ENCODE peak calls at places on chromosomes 12 and 14, in nine cellular contexts. One of them, this sample, is unnamed.

GRCh38 chr12:110107369-110108281 is 16.5 kb upstream of the IFT81 start:
- DNase-seq in nephron progenitor cell: no peak
- DNase-seq in cardiac muscle cell: peak
- DNase-seq in CD8-positive, alpha-beta T cell: no peak
- DNase-seq in IMR-90: peak
- DNase-seq in cardiac fibroblast: peak
- DNase-seq in AG09319: peak
- DNase-seq in fibroblast of villous mesenchyme: peak
- DNase-seq in neural crest cell: no peak
- DNase-seq in this sample: peak

GRCh38 chr14:101151226-101151929 is 247.9 kb upstream of the RTL1 start:
- DNase-seq in cardiac muscle cell: no peak
- DNase-seq in nephron progenitor cell: no peak
- DNase-seq in AG09319: no peak
- DNase-seq in cardiac fibroblast: no peak
- DNase-seq in fibroblast of villous mesenchyme: no peak
- DNase-seq in IMR-90: no peak
- DNase-seq in CD8-positive, alpha-beta T cell: no peak
- DNase-seq in neural crest cell: no peak
- DNase-seq in this sample: peak

GRCh38 chr12:116455540-116456306 is 103.5 kb upstream of the MAP1LC3B2 start:
- DNase-seq in CD8-positive, alpha-beta T cell: no peak
- DNase-seq in AG09319: peak
- DNase-seq in fibroblast of villous mesenchyme: peak
- DNase-seq in cardiac muscle cell: peak
- DNase-seq in IMR-90: peak
- DNase-seq in nephron progenitor cell: peak
- DNase-seq in neural crest cell: peak
- DNase-seq in cardiac fibroblast: peak
- DNase-seq in this sample: peak

GRCh38 chr14:106021832-106022231 is 495.4 kb downstream of the TMEM121 start:
- DNase-seq in fibroblast of villous mesenchyme: no peak
- DNase-seq in neural crest cell: no peak
- DNase-seq in CD8-positive, alpha-beta T cell: no peak
- DNase-seq in cardiac fibroblast: no peak
- DNase-seq in IMR-90: no peak
- DNase-seq in cardiac muscle cell: no peak
- DNase-seq in AG09319: no peak
- DNase-seq in nephron progenitor cell: no peak
- DNase-seq in this sample: no peak

GRCh38 chr14:68585690-68586089 is 207.2 kb downstream of the ZFP36L1 start:
- DNase-seq in cardiac fibroblast: no peak
- DNase-seq in IMR-90: peak
- DNase-seq in CD8-positive, alpha-beta T cell: no peak
- DNase-seq in nephron progenitor cell: no peak
- DNase-seq in cardiac muscle cell: peak
- DNase-seq in fibroblast of villous mesenchyme: peak
- DNase-seq in neural crest cell: no peak
- DNase-seq in AG09319: peak
- DNase-seq in this sample: no peak

GRCh38 chr12:58815235-58815634 is 105.1 kb downstream of the LRIG3 start:
- DNase-seq in IMR-90: no peak
- DNase-seq in cardiac fibroblast: no peak
- DNase-seq in cardiac muscle cell: no peak
- DNase-seq in neural crest cell: no peak
- DNase-seq in CD8-positive, alpha-beta T cell: no peak
- DNase-seq in nephron progenitor cell: no peak
- DNase-seq in AG09319: no peak
- DNase-seq in fibroblast of villous mesenchyme: no peak
- DNase-seq in this sample: no peak

GRCh38 chr14:45156067-45156466 is 20.3 kb downstream of the FANCM start:
- DNase-seq in cardiac fibroblast: peak
- DNase-seq in nephron progenitor cell: no peak
- DNase-seq in cardiac muscle cell: peak
- DNase-seq in AG09319: no peak
- DNase-seq in neural crest cell: no peak
- DNase-seq in IMR-90: peak
- DNase-seq in CD8-positive, alpha-beta T cell: no peak
- DNase-seq in fibroblast of villous mesenchyme: peak
- DNase-seq in this sample: no peak

GRCh38 chr12:4449862-4450222 is 4.2 kb upstream of the FGF6 start:
- DNase-seq in cardiac muscle cell: no peak
- DNase-seq in nephron progenitor cell: no peak
- DNase-seq in AG09319: no peak
- DNase-seq in cardiac fibroblast: no peak
- DNase-seq in CD8-positive, alpha-beta T cell: no peak
- DNase-seq in neural crest cell: no peak
- DNase-seq in IMR-90: no peak
- DNase-seq in fibroblast of villous mesenchyme: no peak
- DNase-seq in this sample: peak

GRCh38 chr12:1218369-1218768 is 227.3 kb downstream of the ERC1 start:
- DNase-seq in cardiac fibroblast: no peak
- DNase-seq in neural crest cell: no peak
- DNase-seq in IMR-90: no peak
- DNase-seq in cardiac muscle cell: no peak
- DNase-seq in CD8-positive, alpha-beta T cell: no peak
- DNase-seq in AG09319: no peak
- DNase-seq in nephron progenitor cell: no peak
- DNase-seq in fibroblast of villous mesenchyme: no peak
- DNase-seq in this sample: no peak

GRCh38 chr12:37543131-37543965 is 773.2 kb upstream of the ALG10B start:
- DNase-seq in cardiac muscle cell: no peak
- DNase-seq in neural crest cell: no peak
- DNase-seq in fibroblast of villous mesenchyme: no peak
- DNase-seq in AG09319: no peak
- DNase-seq in nephron progenitor cell: no peak
- DNase-seq in CD8-positive, alpha-beta T cell: no peak
- DNase-seq in IMR-90: no peak
- DNase-seq in cardiac fibroblast: no peak
- DNase-seq in this sample: no peak

GRCh38 chr14:26370118-26370517 is 227.7 kb downstream of the NOVA1 start:
- DNase-seq in cardiac fibroblast: peak
- DNase-seq in fibroblast of villous mesenchyme: no peak
- DNase-seq in CD8-positive, alpha-beta T cell: no peak
- DNase-seq in cardiac muscle cell: peak
- DNase-seq in IMR-90: peak
- DNase-seq in neural crest cell: no peak
- DNase-seq in nephron progenitor cell: no peak
- DNase-seq in AG09319: no peak
- DNase-seq in this sample: no peak

GRCh38 chr14:99231181-99231849 is 40.7 kb downstream of the BCL11B start:
- DNase-seq in cardiac fibroblast: no peak
- DNase-seq in IMR-90: no peak
- DNase-seq in CD8-positive, alpha-beta T cell: peak
- DNase-seq in neural crest cell: no peak
- DNase-seq in cardiac muscle cell: no peak
- DNase-seq in AG09319: no peak
- DNase-seq in nephron progenitor cell: peak
- DNase-seq in fibroblast of villous mesenchyme: no peak
- DNase-seq in this sample: no peak

GRCh38 chr14:61695695-61696527 is 598 bp downstream of the HIF1A start:
- DNase-seq in CD8-positive, alpha-beta T cell: peak
- DNase-seq in neural crest cell: peak
- DNase-seq in cardiac fibroblast: peak
- DNase-seq in AG09319: no peak
- DNase-seq in fibroblast of villous mesenchyme: peak
- DNase-seq in IMR-90: peak
- DNase-seq in nephron progenitor cell: peak
- DNase-seq in cardiac muscle cell: peak
- DNase-seq in this sample: peak

GRCh38 chr12:70576341-70577282 is 60.6 kb downstream of the PTPRB start:
- DNase-seq in AG09319: peak
- DNase-seq in cardiac fibroblast: peak
- DNase-seq in neural crest cell: no peak
- DNase-seq in cardiac muscle cell: peak
- DNase-seq in CD8-positive, alpha-beta T cell: no peak
- DNase-seq in nephron progenitor cell: peak
- DNase-seq in fibroblast of villous mesenchyme: peak
- DNase-seq in IMR-90: peak
- DNase-seq in this sample: peak

GRCh38 chr14:61705017-61705416 is 9.7 kb downstream of the HIF1A start:
- DNase-seq in nephron progenitor cell: no peak
- DNase-seq in neural crest cell: no peak
- DNase-seq in fibroblast of villous mesenchyme: no peak
- DNase-seq in AG09319: no peak
- DNase-seq in cardiac muscle cell: peak
- DNase-seq in cardiac fibroblast: no peak
- DNase-seq in CD8-positive, alpha-beta T cell: no peak
- DNase-seq in IMR-90: peak
- DNase-seq in this sample: no peak

GRCh38 chr14:32109676-32110075 is 32.6 kb downstream of the ARHGAP5 start:
- DNase-seq in fibroblast of villous mesenchyme: peak
- DNase-seq in cardiac fibroblast: peak
- DNase-seq in neural crest cell: no peak
- DNase-seq in cardiac muscle cell: peak
- DNase-seq in IMR-90: peak
- DNase-seq in nephron progenitor cell: no peak
- DNase-seq in AG09319: no peak
- DNase-seq in CD8-positive, alpha-beta T cell: no peak
- DNase-seq in this sample: no peak

GRCh38 chr12:15540469-15540872 is 218.2 kb downstream of the PTPRO start:
- DNase-seq in CD8-positive, alpha-beta T cell: no peak
- DNase-seq in nephron progenitor cell: no peak
- DNase-seq in cardiac fibroblast: peak
- DNase-seq in neural crest cell: no peak
- DNase-seq in fibroblast of villous mesenchyme: peak
- DNase-seq in cardiac muscle cell: peak
- DNase-seq in IMR-90: peak
- DNase-seq in AG09319: peak
- DNase-seq in this sample: peak

GRCh38 chr12:68225576-68226476 is at the start of gene IL26:
- DNase-seq in neural crest cell: no peak
- DNase-seq in nephron progenitor cell: no peak
- DNase-seq in cardiac muscle cell: no peak
- DNase-seq in fibroblast of villous mesenchyme: no peak
- DNase-seq in CD8-positive, alpha-beta T cell: no peak
- DNase-seq in AG09319: no peak
- DNase-seq in cardiac fibroblast: no peak
- DNase-seq in IMR-90: no peak
- DNase-seq in this sample: no peak

GRCh38 chr14:99072956-99073355 is 199.0 kb downstream of the BCL11B start:
- DNase-seq in IMR-90: no peak
- DNase-seq in cardiac muscle cell: no peak
- DNase-seq in neural crest cell: no peak
- DNase-seq in fibroblast of villous mesenchyme: no peak
- DNase-seq in cardiac fibroblast: no peak
- DNase-seq in AG09319: no peak
- DNase-seq in nephron progenitor cell: no peak
- DNase-seq in CD8-positive, alpha-beta T cell: no peak
- DNase-seq in this sample: no peak

GRCh38 chr12:20549115-20549719 is 145.9 kb upstream of the SLCO1C1 start:
- DNase-seq in neural crest cell: peak
- DNase-seq in CD8-positive, alpha-beta T cell: no peak
- DNase-seq in cardiac muscle cell: peak
- DNase-seq in fibroblast of villous mesenchyme: peak
- DNase-seq in cardiac fibroblast: peak
- DNase-seq in IMR-90: peak
- DNase-seq in AG09319: no peak
- DNase-seq in nephron progenitor cell: peak
- DNase-seq in this sample: peak
- TF ChIP-seq CTCF in neural crest cell: peak
- TF ChIP-seq CTCF in CD8-positive, alpha-beta T cell: no peak
- TF ChIP-seq CTCF in cardiac muscle cell: peak
- TF ChIP-seq CTCF in fibroblast of villous mesenchyme: peak
- TF ChIP-seq CTCF in cardiac fibroblast: peak
- TF ChIP-seq CTCF in IMR-90: peak
- TF ChIP-seq CTCF in AG09319: peak
- TF ChIP-seq CTCF in nephron progenitor cell: peak
- TF ChIP-seq CTCF in this sample: peak

GRCh38 chr12:48937170-48937569 is 11.9 kb upstream of the FKBP11 start:
- DNase-seq in cardiac fibroblast: no peak
- DNase-seq in IMR-90: no peak
- DNase-seq in cardiac muscle cell: no peak
- DNase-seq in CD8-positive, alpha-beta T cell: no peak
- DNase-seq in AG09319: no peak
- DNase-seq in fibroblast of villous mesenchyme: no peak
- DNase-seq in nephron progenitor cell: no peak
- DNase-seq in neural crest cell: no peak
- DNase-seq in this sample: no peak
- TF ChIP-seq CTCF in cardiac fibroblast: peak
- TF ChIP-seq CTCF in IMR-90: no peak
- TF ChIP-seq CTCF in cardiac muscle cell: peak
- TF ChIP-seq CTCF in CD8-positive, alpha-beta T cell: no peak
- TF ChIP-seq CTCF in AG09319: no peak
- TF ChIP-seq CTCF in fibroblast of villous mesenchyme: no peak
- TF ChIP-seq CTCF in nephron progenitor cell: no peak
- TF ChIP-seq CTCF in neural crest cell: peak
- TF ChIP-seq CTCF in this sample: no peak

DNA sequence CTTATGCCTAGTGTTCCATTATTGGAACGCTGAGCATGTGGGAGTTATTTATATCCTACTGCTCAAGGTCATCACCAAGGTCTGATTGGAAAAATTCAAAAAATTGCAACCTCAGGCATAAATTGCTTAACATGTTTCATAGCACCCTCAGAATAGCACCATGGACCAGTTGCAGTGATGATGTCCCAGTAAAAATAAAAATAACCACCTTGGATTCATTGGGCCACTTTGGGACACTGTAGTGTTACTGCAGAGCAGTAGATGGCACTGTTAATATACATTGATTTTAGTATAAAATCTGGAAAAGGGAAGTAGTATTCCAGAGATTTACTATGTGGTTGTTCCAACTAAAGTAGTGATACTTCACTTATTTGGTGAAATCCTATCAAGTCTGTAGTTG is 31.0 kb upstream of the PTCSC3 start:
- DNase-seq in cardiac fibroblast: peak
- DNase-seq in CD8-positive, alpha-beta T cell: no peak
- DNase-seq in neural crest cell: no peak
- DNase-seq in nephron progenitor cell: no peak
- DNase-seq in AG09319: no peak
- DNase-seq in cardiac muscle cell: peak
- DNase-seq in fibroblast of villous mesenchyme: no peak
- DNase-seq in IMR-90: peak
- DNase-seq in this sample: peak
- TF ChIP-seq CTCF in cardiac fibroblast: peak
- TF ChIP-seq CTCF in CD8-positive, alpha-beta T cell: no peak
- TF ChIP-seq CTCF in neural crest cell: peak
- TF ChIP-seq CTCF in nephron progenitor cell: no peak
- TF ChIP-seq CTCF in AG09319: peak
- TF ChIP-seq CTCF in cardiac muscle cell: peak
- TF ChIP-seq CTCF in fibroblast of villous mesenchyme: peak
- TF ChIP-seq CTCF in IMR-90: peak
- TF ChIP-seq CTCF in this sample: peak

DNA sequence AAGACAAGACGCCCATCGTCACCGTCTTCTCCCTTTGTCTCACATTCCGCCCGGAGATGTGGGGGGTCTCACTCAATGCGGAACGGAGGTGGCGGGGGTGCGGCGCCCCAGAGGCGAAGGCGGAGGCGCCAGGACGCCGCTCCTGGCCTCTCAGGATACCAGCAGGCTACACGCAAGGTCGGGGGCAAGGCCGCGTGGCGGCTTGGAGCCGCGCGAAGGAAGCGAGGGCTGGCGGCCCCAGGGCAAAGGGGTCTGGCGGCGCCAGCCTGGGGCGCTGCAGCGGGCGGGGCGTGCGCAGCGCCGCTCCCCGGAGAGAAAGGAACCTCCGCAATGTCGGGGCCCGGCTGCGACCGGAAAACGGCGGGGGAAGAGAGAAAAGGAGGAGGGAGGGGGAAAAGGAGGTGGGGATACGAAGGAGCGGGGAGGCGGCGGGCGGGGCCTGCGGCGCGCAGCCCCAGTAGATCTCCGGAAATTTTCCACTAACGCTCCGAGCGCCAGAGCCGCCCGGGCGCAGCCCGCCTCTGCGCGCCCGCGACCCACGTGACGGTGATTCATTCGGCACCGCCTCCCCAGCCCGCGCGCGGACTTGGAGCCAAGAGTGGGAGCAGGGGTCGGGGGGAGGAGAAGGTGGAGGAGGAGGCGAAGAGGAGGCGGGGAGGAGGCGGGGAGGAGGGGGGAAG is 10.5 kb upstream of the SLC38A2 start:
- DNase-seq in CD8-positive, alpha-beta T cell: peak
- DNase-seq in IMR-90: peak
- DNase-seq in fibroblast of villous mesenchyme: peak
- DNase-seq in cardiac fibroblast: peak
- DNase-seq in nephron progenitor cell: peak
- DNase-seq in AG09319: peak
- DNase-seq in cardiac muscle cell: peak
- DNase-seq in neural crest cell: peak
- DNase-seq in this sample: peak
- TF ChIP-seq CTCF in CD8-positive, alpha-beta T cell: no peak
- TF ChIP-seq CTCF in IMR-90: no peak
- TF ChIP-seq CTCF in fibroblast of villous mesenchyme: no peak
- TF ChIP-seq CTCF in cardiac fibroblast: no peak
- TF ChIP-seq CTCF in nephron progenitor cell: no peak
- TF ChIP-seq CTCF in AG09319: no peak
- TF ChIP-seq CTCF in cardiac muscle cell: peak
- TF ChIP-seq CTCF in neural crest cell: peak
- TF ChIP-seq CTCF in this sample: no peak